ENCODE peak calls at places on chromosomes 4 and X, in seven cellular contexts. One of them, this sample, is unnamed.

GRCh38 chrX:69388526-69388925 is 115.6 kb upstream of the NALF2 start:
- DNase-seq in NB4: no peak
- DNase-seq in spleen: no peak
- DNase-seq in stomach: no peak
- DNase-seq in sigmoid colon: no peak
- DNase-seq in body of pancreas: peak
- DNase-seq in GM12891: no peak
- DNase-seq in this sample: no peak

GRCh38 chrX:148658115-148658725 is 157.8 kb downstream of the AFF2 start:
- DNase-seq in GM12891: no peak
- DNase-seq in body of pancreas: no peak
- DNase-seq in NB4: peak
- DNase-seq in spleen: no peak
- DNase-seq in sigmoid colon: no peak
- DNase-seq in stomach: no peak
- DNase-seq in this sample: no peak

GRCh38 chr4:54229631-54230478 is 762 bp downstream of the PDGFRA start:
- DNase-seq in sigmoid colon: no peak
- DNase-seq in NB4: no peak
- DNase-seq in GM12891: no peak
- DNase-seq in stomach: no peak
- DNase-seq in body of pancreas: no peak
- DNase-seq in spleen: no peak
- DNase-seq in this sample: no peak

GRCh38 chr4:147488551-147488950 is 7.7 kb downstream of the EDNRA start:
- DNase-seq in spleen: no peak
- DNase-seq in NB4: no peak
- DNase-seq in body of pancreas: no peak
- DNase-seq in GM12891: no peak
- DNase-seq in sigmoid colon: no peak
- DNase-seq in stomach: no peak
- DNase-seq in this sample: no peak

GRCh38 chr4:53490965-53491622 is 100.2 kb downstream of the LNX1 start:
- DNase-seq in body of pancreas: peak
- DNase-seq in sigmoid colon: no peak
- DNase-seq in NB4: peak
- DNase-seq in stomach: peak
- DNase-seq in GM12891: no peak
- DNase-seq in spleen: no peak
- DNase-seq in this sample: peak

GRCh38 chr4:183508693-183509092 is 3.8 kb downstream of the ING2 start:
- DNase-seq in sigmoid colon: no peak
- DNase-seq in GM12891: no peak
- DNase-seq in spleen: no peak
- DNase-seq in body of pancreas: no peak
- DNase-seq in stomach: no peak
- DNase-seq in NB4: no peak
- DNase-seq in this sample: no peak

GRCh38 chr4:84503495-84504437 is 4.7 kb upstream of the NKX6-1 start:
- DNase-seq in NB4: peak
- DNase-seq in stomach: no peak
- DNase-seq in sigmoid colon: no peak
- DNase-seq in spleen: no peak
- DNase-seq in GM12891: no peak
- DNase-seq in body of pancreas: peak
- DNase-seq in this sample: peak

GRCh38 chrX:39261446-39262147 is 460.3 kb downstream of the MID1IP1 start:
- DNase-seq in NB4: peak
- DNase-seq in body of pancreas: peak
- DNase-seq in sigmoid colon: no peak
- DNase-seq in GM12891: peak
- DNase-seq in spleen: no peak
- DNase-seq in stomach: no peak
- DNase-seq in this sample: peak

GRCh38 chr4:5133933-5134594 is 82.8 kb downstream of the STK32B start:
- DNase-seq in stomach: no peak
- DNase-seq in body of pancreas: no peak
- DNase-seq in spleen: no peak
- DNase-seq in NB4: no peak
- DNase-seq in GM12891: no peak
- DNase-seq in sigmoid colon: no peak
- DNase-seq in this sample: no peak

GRCh38 chr4:74181225-74181624 is 23.3 kb downstream of the MTHFD2L start:
- DNase-seq in spleen: no peak
- DNase-seq in stomach: no peak
- DNase-seq in GM12891: no peak
- DNase-seq in NB4: no peak
- DNase-seq in sigmoid colon: no peak
- DNase-seq in body of pancreas: no peak
- DNase-seq in this sample: no peak

GRCh38 chrX:86148024-86148511 is at the start of gene DACH2:
- DNase-seq in spleen: peak
- DNase-seq in body of pancreas: peak
- DNase-seq in NB4: no peak
- DNase-seq in stomach: peak
- DNase-seq in GM12891: no peak
- DNase-seq in sigmoid colon: peak
- DNase-seq in this sample: peak

GRCh38 chr4:176845636-176846035 is 52.9 kb upstream of the VEGFC start:
- DNase-seq in NB4: no peak
- DNase-seq in stomach: no peak
- DNase-seq in spleen: no peak
- DNase-seq in body of pancreas: no peak
- DNase-seq in GM12891: no peak
- DNase-seq in sigmoid colon: no peak
- DNase-seq in this sample: no peak

GRCh38 chrX:45077748-45078424 is 122.8 kb downstream of the DIPK2B start:
- DNase-seq in sigmoid colon: no peak
- DNase-seq in stomach: no peak
- DNase-seq in GM12891: no peak
- DNase-seq in spleen: no peak
- DNase-seq in body of pancreas: no peak
- DNase-seq in NB4: no peak
- DNase-seq in this sample: no peak

GRCh38 chr4:110472583-110473329 is 3.2 kb upstream of the ENPEP start:
- DNase-seq in spleen: no peak
- DNase-seq in body of pancreas: no peak
- DNase-seq in sigmoid colon: no peak
- DNase-seq in GM12891: no peak
- DNase-seq in stomach: no peak
- DNase-seq in NB4: no peak
- DNase-seq in this sample: no peak

GRCh38 chr4:110477836-110478235 is 1.9 kb downstream of the ENPEP start:
- DNase-seq in NB4: no peak
- DNase-seq in body of pancreas: no peak
- DNase-seq in spleen: no peak
- DNase-seq in sigmoid colon: no peak
- DNase-seq in GM12891: no peak
- DNase-seq in stomach: no peak
- DNase-seq in this sample: no peak

GRCh38 chr4:110480031-110480549 is 4.1 kb downstream of the ENPEP start:
- DNase-seq in NB4: no peak
- DNase-seq in body of pancreas: peak
- DNase-seq in stomach: no peak
- DNase-seq in GM12891: no peak
- DNase-seq in sigmoid colon: no peak
- DNase-seq in spleen: no peak
- DNase-seq in this sample: no peak

GRCh38 chr4:110480741-110481271 is 4.9 kb downstream of the ENPEP start:
- DNase-seq in NB4: no peak
- DNase-seq in stomach: no peak
- DNase-seq in body of pancreas: no peak
- DNase-seq in sigmoid colon: no peak
- DNase-seq in spleen: no peak
- DNase-seq in GM12891: no peak
- DNase-seq in this sample: no peak

GRCh38 chr4:110475881-110476818 is at the start of gene ENPEP:
- DNase-seq in body of pancreas: peak
- DNase-seq in sigmoid colon: peak
- DNase-seq in GM12891: no peak
- DNase-seq in spleen: no peak
- DNase-seq in NB4: no peak
- DNase-seq in stomach: no peak
- DNase-seq in this sample: no peak
- TF ChIP-seq POLR2A in body of pancreas: no peak
- TF ChIP-seq POLR2A in sigmoid colon: no peak
- TF ChIP-seq POLR2A in GM12891: no peak
- TF ChIP-seq POLR2A in spleen: no peak
- TF ChIP-seq POLR2A in NB4: no peak
- TF ChIP-seq POLR2A in stomach: no peak
- TF ChIP-seq POLR2A in this sample: no peak

GRCh38 chr4:3074846-3075651 is 568 bp downstream of the HTT start:
- DNase-seq in stomach: peak
- DNase-seq in spleen: no peak
- DNase-seq in body of pancreas: peak
- DNase-seq in sigmoid colon: peak
- DNase-seq in GM12891: no peak
- DNase-seq in NB4: peak
- DNase-seq in this sample: peak
- TF ChIP-seq POLR2A in stomach: no peak
- TF ChIP-seq POLR2A in spleen: peak
- TF ChIP-seq POLR2A in body of pancreas: peak
- TF ChIP-seq POLR2A in sigmoid colon: no peak
- TF ChIP-seq POLR2A in GM12891: peak
- TF ChIP-seq POLR2A in NB4: peak
- TF ChIP-seq POLR2A in this sample: no peak

GRCh38 chrX:139172731-139173130 is 357.8 kb upstream of the F9 start:
- DNase-seq in spleen: no peak
- DNase-seq in body of pancreas: no peak
- DNase-seq in sigmoid colon: no peak
- DNase-seq in stomach: no peak
- DNase-seq in GM12891: no peak
- DNase-seq in NB4: no peak
- DNase-seq in this sample: no peak

GRCh38 chrX:139167282-139167681 is 363.3 kb upstream of the F9 start:
- DNase-seq in sigmoid colon: no peak
- DNase-seq in NB4: no peak
- DNase-seq in stomach: no peak
- DNase-seq in spleen: no peak
- DNase-seq in GM12891: no peak
- DNase-seq in body of pancreas: no peak
- DNase-seq in this sample: no peak

DNA sequence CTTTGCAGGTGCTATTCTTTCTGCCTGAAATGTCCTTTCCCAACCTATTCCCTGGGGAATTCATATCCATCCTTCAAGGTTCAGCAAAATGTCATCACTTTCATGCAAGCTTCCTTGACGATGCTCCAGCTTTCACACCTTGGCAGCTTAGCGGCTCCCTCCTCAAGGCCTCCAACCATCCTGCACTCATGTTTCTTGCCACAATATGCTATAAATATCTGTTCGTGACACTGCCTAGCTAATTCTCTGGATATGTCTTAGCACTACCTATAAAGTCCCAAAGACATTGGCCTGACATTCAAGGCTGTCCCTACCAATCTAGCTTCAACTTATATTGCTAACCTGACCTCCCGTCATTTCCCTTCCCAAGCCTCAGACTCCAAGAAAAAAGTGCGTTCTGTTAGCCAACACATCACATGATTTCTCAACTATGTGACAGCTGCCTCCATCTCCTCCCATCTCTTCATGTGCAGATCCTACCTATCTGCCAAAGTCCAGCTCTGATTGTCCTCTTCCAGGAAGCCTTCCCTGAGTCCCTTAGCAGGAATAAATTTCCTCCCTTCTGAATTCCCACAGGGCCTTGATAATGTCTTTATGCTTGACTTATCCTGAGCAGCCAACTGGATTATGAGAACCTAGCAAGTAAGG is 359.9 kb upstream of the F9 start:
- DNase-seq in GM12891: no peak
- DNase-seq in sigmoid colon: no peak
- DNase-seq in stomach: no peak
- DNase-seq in NB4: no peak
- DNase-seq in body of pancreas: no peak
- DNase-seq in spleen: no peak
- DNase-seq in this sample: no peak
- TF ChIP-seq POLR2A in GM12891: no peak
- TF ChIP-seq POLR2A in sigmoid colon: no peak
- TF ChIP-seq POLR2A in stomach: no peak
- TF ChIP-seq POLR2A in NB4: no peak
- TF ChIP-seq POLR2A in body of pancreas: no peak
- TF ChIP-seq POLR2A in spleen: no peak
- TF ChIP-seq POLR2A in this sample: no peak

DNA sequence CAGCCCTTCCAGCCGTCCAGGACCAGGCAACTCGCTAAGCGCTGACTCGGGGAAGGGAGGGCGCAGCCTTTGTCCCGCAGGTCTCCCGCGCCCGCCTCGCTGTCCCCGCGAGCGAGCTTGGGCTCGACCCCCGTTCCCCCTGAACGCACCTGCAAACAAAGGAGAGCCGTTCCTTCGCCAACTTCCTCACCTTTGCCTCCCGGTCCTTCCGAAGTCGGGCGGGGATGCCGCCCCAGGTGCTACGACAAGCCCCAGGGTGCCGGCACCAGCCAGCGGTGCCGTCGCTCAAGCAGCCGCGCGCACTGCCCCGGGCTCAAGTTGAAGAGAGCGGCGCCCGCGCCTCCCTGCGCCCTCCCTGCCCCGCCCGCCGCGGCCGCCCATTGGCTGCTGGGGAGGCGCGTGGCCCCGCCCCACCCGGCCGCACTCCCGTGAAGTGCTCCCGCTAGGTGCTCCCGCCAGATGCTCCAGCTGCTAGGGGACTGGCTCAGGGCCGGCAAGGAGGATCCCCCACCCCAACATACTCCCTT is 107.1 kb downstream of the NSUN7 start:
- DNase-seq in stomach: peak
- DNase-seq in spleen: peak
- DNase-seq in sigmoid colon: peak
- DNase-seq in body of pancreas: peak
- DNase-seq in GM12891: peak
- DNase-seq in NB4: peak
- DNase-seq in this sample: peak
- TF ChIP-seq POLR2A in stomach: no peak
- TF ChIP-seq POLR2A in spleen: no peak
- TF ChIP-seq POLR2A in sigmoid colon: no peak
- TF ChIP-seq POLR2A in body of pancreas: no peak
- TF ChIP-seq POLR2A in GM12891: no peak
- TF ChIP-seq POLR2A in NB4: no peak
- TF ChIP-seq POLR2A in this sample: no peak

GRCh38 chrX:66021758-66022741 is 17.8 kb downstream of the VSIG4 start:
- DNase-seq in body of pancreas: no peak
- DNase-seq in stomach: no peak
- DNase-seq in sigmoid colon: no peak
- DNase-seq in spleen: no peak
- DNase-seq in GM12891: no peak
- DNase-seq in NB4: peak
- DNase-seq in this sample: no peak
- TF ChIP-seq POLR2A in body of pancreas: no peak
- TF ChIP-seq POLR2A in stomach: no peak
- TF ChIP-seq POLR2A in sigmoid colon: no peak
- TF ChIP-seq POLR2A in spleen: no peak
- TF ChIP-seq POLR2A in GM12891: no peak
- TF ChIP-seq POLR2A in NB4: peak
- TF ChIP-seq POLR2A in this sample: no peak